ENCODE peak calls at places on chromosomes 7 and 10, in nine cellular contexts. One of them, this sample, is unnamed.

GRCh38 chr10:76040107-76040829 is 608.8 kb downstream of the LRMDA start:
- DNase-seq in stimulated activated CD4-positive, alpha-beta T cell treated with anti-CD3 and anti-CD28 coated beads, Interleukin-4, amount 100 ng/mL, for 1 hour: no peak
- DNase-seq in right lobe of liver: no peak
- DNase-seq in omental fat pad: no peak
- DNase-seq in cardiac fibroblast: no peak
- DNase-seq in GM12891: no peak
- DNase-seq in left ventricle myocardium superior: no peak
- DNase-seq in NCI-H1105 treated with DMSO at 0.1 percent for 48 hours: no peak
- DNase-seq in NCI-H1092: no peak
- DNase-seq in this sample: no peak

GRCh38 chr7:134565643-134566136 is 16.8 kb downstream of the AKR1B15 start:
- DNase-seq in stimulated activated CD4-positive, alpha-beta T cell treated with anti-CD3 and anti-CD28 coated beads, Interleukin-4, amount 100 ng/mL, for 1 hour: no peak
- DNase-seq in right lobe of liver: no peak
- DNase-seq in omental fat pad: no peak
- DNase-seq in cardiac fibroblast: peak
- DNase-seq in GM12891: no peak
- DNase-seq in left ventricle myocardium superior: no peak
- DNase-seq in NCI-H1105 treated with DMSO at 0.1 percent for 48 hours: no peak
- DNase-seq in NCI-H1092: no peak
- DNase-seq in this sample: no peak

GRCh38 chr10:98041352-98042043 is 11.1 kb upstream of the CRTAC1 start:
- DNase-seq in stimulated activated CD4-positive, alpha-beta T cell treated with anti-CD3 and anti-CD28 coated beads, Interleukin-4, amount 100 ng/mL, for 1 hour: peak
- DNase-seq in right lobe of liver: peak
- DNase-seq in omental fat pad: peak
- DNase-seq in cardiac fibroblast: peak
- DNase-seq in GM12891: no peak
- DNase-seq in left ventricle myocardium superior: peak
- DNase-seq in NCI-H1105 treated with DMSO at 0.1 percent for 48 hours: peak
- DNase-seq in NCI-H1092: peak
- DNase-seq in this sample: peak

GRCh38 chr7:40654171-40654570 is 519.4 kb downstream of the SUGCT start:
- DNase-seq in stimulated activated CD4-positive, alpha-beta T cell treated with anti-CD3 and anti-CD28 coated beads, Interleukin-4, amount 100 ng/mL, for 1 hour: no peak
- DNase-seq in right lobe of liver: no peak
- DNase-seq in omental fat pad: no peak
- DNase-seq in cardiac fibroblast: no peak
- DNase-seq in GM12891: no peak
- DNase-seq in left ventricle myocardium superior: no peak
- DNase-seq in NCI-H1105 treated with DMSO at 0.1 percent for 48 hours: no peak
- DNase-seq in NCI-H1092: no peak
- DNase-seq in this sample: no peak

GRCh38 chr10:114077815-114078219 is 34.2 kb downstream of the ADRB1 start:
- DNase-seq in stimulated activated CD4-positive, alpha-beta T cell treated with anti-CD3 and anti-CD28 coated beads, Interleukin-4, amount 100 ng/mL, for 1 hour: no peak
- DNase-seq in right lobe of liver: no peak
- DNase-seq in omental fat pad: no peak
- DNase-seq in cardiac fibroblast: no peak
- DNase-seq in GM12891: no peak
- DNase-seq in left ventricle myocardium superior: no peak
- DNase-seq in NCI-H1105 treated with DMSO at 0.1 percent for 48 hours: no peak
- DNase-seq in NCI-H1092: no peak
- DNase-seq in this sample: no peak

GRCh38 chr10:132293416-132294195 is 14.1 kb downstream of the STK32C start:
- DNase-seq in stimulated activated CD4-positive, alpha-beta T cell treated with anti-CD3 and anti-CD28 coated beads, Interleukin-4, amount 100 ng/mL, for 1 hour: no peak
- DNase-seq in right lobe of liver: no peak
- DNase-seq in omental fat pad: no peak
- DNase-seq in cardiac fibroblast: no peak
- DNase-seq in GM12891: no peak
- DNase-seq in left ventricle myocardium superior: no peak
- DNase-seq in NCI-H1105 treated with DMSO at 0.1 percent for 48 hours: no peak
- DNase-seq in NCI-H1092: peak
- DNase-seq in this sample: no peak

GRCh38 chr7:36208406-36208805 is 55.4 kb downstream of the EEPD1 start:
- DNase-seq in stimulated activated CD4-positive, alpha-beta T cell treated with anti-CD3 and anti-CD28 coated beads, Interleukin-4, amount 100 ng/mL, for 1 hour: no peak
- DNase-seq in right lobe of liver: no peak
- DNase-seq in omental fat pad: no peak
- DNase-seq in cardiac fibroblast: no peak
- DNase-seq in GM12891: no peak
- DNase-seq in left ventricle myocardium superior: no peak
- DNase-seq in NCI-H1105 treated with DMSO at 0.1 percent for 48 hours: no peak
- DNase-seq in NCI-H1092: no peak
- DNase-seq in this sample: no peak

GRCh38 chr10:19816420-19817250 is at the start of gene PLXDC2:
- DNase-seq in stimulated activated CD4-positive, alpha-beta T cell treated with anti-CD3 and anti-CD28 coated beads, Interleukin-4, amount 100 ng/mL, for 1 hour: no peak
- DNase-seq in right lobe of liver: peak
- DNase-seq in omental fat pad: no peak
- DNase-seq in cardiac fibroblast: peak
- DNase-seq in GM12891: no peak
- DNase-seq in left ventricle myocardium superior: peak
- DNase-seq in NCI-H1105 treated with DMSO at 0.1 percent for 48 hours: peak
- DNase-seq in NCI-H1092: no peak
- DNase-seq in this sample: no peak

GRCh38 chr7:90933984-90934383 is 330.2 kb upstream of the FZD1 start:
- DNase-seq in stimulated activated CD4-positive, alpha-beta T cell treated with anti-CD3 and anti-CD28 coated beads, Interleukin-4, amount 100 ng/mL, for 1 hour: no peak
- DNase-seq in right lobe of liver: no peak
- DNase-seq in omental fat pad: no peak
- DNase-seq in cardiac fibroblast: no peak
- DNase-seq in GM12891: no peak
- DNase-seq in left ventricle myocardium superior: peak
- DNase-seq in NCI-H1105 treated with DMSO at 0.1 percent for 48 hours: no peak
- DNase-seq in NCI-H1092: no peak
- DNase-seq in this sample: no peak

GRCh38 chr7:22990588-22990949 is 23.4 kb downstream of the HYCC1 start:
- DNase-seq in stimulated activated CD4-positive, alpha-beta T cell treated with anti-CD3 and anti-CD28 coated beads, Interleukin-4, amount 100 ng/mL, for 1 hour: no peak
- DNase-seq in right lobe of liver: no peak
- DNase-seq in omental fat pad: no peak
- DNase-seq in cardiac fibroblast: no peak
- DNase-seq in GM12891: no peak
- DNase-seq in left ventricle myocardium superior: no peak
- DNase-seq in NCI-H1105 treated with DMSO at 0.1 percent for 48 hours: no peak
- DNase-seq in NCI-H1092: no peak
- DNase-seq in this sample: no peak

GRCh38 chr7:47373871-47374451 is 207.9 kb downstream of the TNS3 start:
- DNase-seq in stimulated activated CD4-positive, alpha-beta T cell treated with anti-CD3 and anti-CD28 coated beads, Interleukin-4, amount 100 ng/mL, for 1 hour: no peak
- DNase-seq in right lobe of liver: no peak
- DNase-seq in omental fat pad: no peak
- DNase-seq in cardiac fibroblast: no peak
- DNase-seq in GM12891: no peak
- DNase-seq in left ventricle myocardium superior: no peak
- DNase-seq in NCI-H1105 treated with DMSO at 0.1 percent for 48 hours: peak
- DNase-seq in NCI-H1092: peak
- DNase-seq in this sample: no peak

GRCh38 chr10:75260990-75261389 is 25.2 kb upstream of the COMTD1 start:
- DNase-seq in stimulated activated CD4-positive, alpha-beta T cell treated with anti-CD3 and anti-CD28 coated beads, Interleukin-4, amount 100 ng/mL, for 1 hour: no peak
- DNase-seq in right lobe of liver: no peak
- DNase-seq in omental fat pad: no peak
- DNase-seq in cardiac fibroblast: no peak
- DNase-seq in GM12891: no peak
- DNase-seq in left ventricle myocardium superior: no peak
- DNase-seq in NCI-H1105 treated with DMSO at 0.1 percent for 48 hours: no peak
- DNase-seq in NCI-H1092: no peak
- DNase-seq in this sample: no peak

GRCh38 chr7:68269410-68269809 is 1272.8 kb downstream of the TYW1 start:
- DNase-seq in stimulated activated CD4-positive, alpha-beta T cell treated with anti-CD3 and anti-CD28 coated beads, Interleukin-4, amount 100 ng/mL, for 1 hour: no peak
- DNase-seq in right lobe of liver: no peak
- DNase-seq in omental fat pad: no peak
- DNase-seq in cardiac fibroblast: peak
- DNase-seq in GM12891: no peak
- DNase-seq in left ventricle myocardium superior: no peak
- DNase-seq in NCI-H1105 treated with DMSO at 0.1 percent for 48 hours: no peak
- DNase-seq in NCI-H1092: no peak
- DNase-seq in this sample: no peak

GRCh38 chr10:125266541-125266940 is 106.2 kb upstream of the CTBP2 start:
- DNase-seq in stimulated activated CD4-positive, alpha-beta T cell treated with anti-CD3 and anti-CD28 coated beads, Interleukin-4, amount 100 ng/mL, for 1 hour: no peak
- DNase-seq in right lobe of liver: no peak
- DNase-seq in omental fat pad: no peak
- DNase-seq in cardiac fibroblast: no peak
- DNase-seq in GM12891: no peak
- DNase-seq in left ventricle myocardium superior: no peak
- DNase-seq in NCI-H1105 treated with DMSO at 0.1 percent for 48 hours: no peak
- DNase-seq in NCI-H1092: no peak
- DNase-seq in this sample: no peak

GRCh38 chr10:119872860-119873671 is 423 bp upstream of the MCMBP start:
- DNase-seq in stimulated activated CD4-positive, alpha-beta T cell treated with anti-CD3 and anti-CD28 coated beads, Interleukin-4, amount 100 ng/mL, for 1 hour: peak
- DNase-seq in right lobe of liver: peak
- DNase-seq in omental fat pad: peak
- DNase-seq in cardiac fibroblast: peak
- DNase-seq in GM12891: peak
- DNase-seq in left ventricle myocardium superior: peak
- DNase-seq in NCI-H1105 treated with DMSO at 0.1 percent for 48 hours: peak
- DNase-seq in NCI-H1092: peak
- DNase-seq in this sample: peak

GRCh38 chr10:15168296-15168780 is at the start of gene NMT2:
- DNase-seq in stimulated activated CD4-positive, alpha-beta T cell treated with anti-CD3 and anti-CD28 coated beads, Interleukin-4, amount 100 ng/mL, for 1 hour: no peak
- DNase-seq in right lobe of liver: no peak
- DNase-seq in omental fat pad: peak
- DNase-seq in cardiac fibroblast: no peak
- DNase-seq in GM12891: peak
- DNase-seq in left ventricle myocardium superior: peak
- DNase-seq in NCI-H1105 treated with DMSO at 0.1 percent for 48 hours: peak
- DNase-seq in NCI-H1092: peak
- DNase-seq in this sample: no peak

GRCh38 chr7:122092964-122093797 is 50.9 kb downstream of the AASS start:
- DNase-seq in stimulated activated CD4-positive, alpha-beta T cell treated with anti-CD3 and anti-CD28 coated beads, Interleukin-4, amount 100 ng/mL, for 1 hour: peak
- DNase-seq in right lobe of liver: peak
- DNase-seq in omental fat pad: peak
- DNase-seq in cardiac fibroblast: peak
- DNase-seq in GM12891: no peak
- DNase-seq in left ventricle myocardium superior: peak
- DNase-seq in NCI-H1105 treated with DMSO at 0.1 percent for 48 hours: peak
- DNase-seq in NCI-H1092: peak
- DNase-seq in this sample: peak

This sample was measured in activated CD8-positive, alpha-beta memory T cell treated with anti-CD3 and anti-CD28 coated beads, Interleukin-2, amount 50 U/mL, for 48 hours.